ENCODE peak calls at places on chromosomes 5 and 9, in six cellular contexts. E is aorta, Y is AG04450, K is breast epithelium, S is neuronal stem cell, V is heart right ventricle. Z is an unnamed sample.

GRCh38 chr5:96483878-96484277 is 50.8 kb upstream of the PCSK1 start:
- DNase-seq in E (no peak), Y (no peak), K (no peak), S (peak), V (no peak), Z (no peak)

GRCh38 chr5:88942967-88943291 is 59.9 kb upstream of the MEF2C start:
- DNase-seq in E (no peak), Y (peak), K (no peak), S (no peak), V (no peak), Z (no peak)

GRCh38 chr5:147628054-147628895 is 118.4 kb upstream of the DPYSL3 start:
- DNase-seq in E (no peak), Y (peak), K (no peak), S (peak), V (peak), Z (no peak)

GRCh38 chr5:104540448-104540847 is 977.9 kb upstream of the NUDT12 start:
- DNase-seq in E (no peak), Y (peak), K (no peak), S (no peak), V (no peak), Z (no peak)

GRCh38 chr5:52674815-52675545 is 112.7 kb upstream of the ITGA1 start:
- DNase-seq in E (no peak), Y (peak), K (no peak), S (no peak), V (no peak), Z (no peak)

GRCh38 chr9:86405086-86405491 is 50.9 kb upstream of the TUT7 start:
- DNase-seq in E (no peak), Y (no peak), K (no peak), S (no peak), V (no peak), Z (no peak)

GRCh38 chr9:84866402-84866801 is 196.9 kb downstream of the NTRK2 start:
- DNase-seq in E (no peak), Y (no peak), K (no peak), S (no peak), V (no peak), Z (no peak)

GRCh38 chr5:141615991-141616715 is 2.6 kb downstream of the DIAPH1 start:
- DNase-seq in E (no peak), Y (no peak), K (no peak), S (no peak), V (no peak), Z (no peak)

GRCh38 chr5:53262348-53262970 is 152.9 kb upstream of the MOCS2 start:
- DNase-seq in E (no peak), Y (no peak), K (no peak), S (no peak), V (no peak), Z (no peak)

GRCh38 chr5:96703384-96703910 is 41.3 kb downstream of the CAST start:
- DNase-seq in E (no peak), Y (no peak), K (no peak), S (no peak), V (no peak), Z (no peak)

GRCh38 chr5:140553657-140554056 is 3.6 kb downstream of the SRA1 start:
- DNase-seq in E (no peak), Y (no peak), K (no peak), S (no peak), V (no peak), Z (no peak)

GRCh38 chr9:1726993-1727759 is 288.0 kb upstream of the SMARCA2 start:
- DNase-seq in E (no peak), Y (no peak), K (no peak), S (no peak), V (no peak), Z (no peak)

GRCh38 chr9:112042769-112043168 is 132.3 kb downstream of the SUSD1 start:
- DNase-seq in E (no peak), Y (no peak), K (no peak), S (no peak), V (no peak), Z (no peak)

GRCh38 chr5:2756211-2756746 is 4.8 kb upstream of the IRX2 start:
- DNase-seq in E (no peak), Y (no peak), K (peak), S (no peak), V (no peak), Z (peak)

GRCh38 chr9:33620738-33621439 is 96.8 kb downstream of the ANKRD18B start:
- DNase-seq in E (no peak), Y (peak), K (no peak), S (no peak), V (no peak), Z (no peak)

GRCh38 chr9:121663591-121663990 is 12.2 kb downstream of the DAB2IP start:
- DNase-seq in E (no peak), Y (no peak), K (no peak), S (no peak), V (no peak), Z (no peak)
- H3K27ac ChIP-seq in E (no peak), Y (no peak), K (peak), S (no peak), V (peak), Z (no peak)

GRCh38 chr9:133377721-133378216 is 1.6 kb downstream of the STKLD1 start:
- DNase-seq in E (no peak), Y (no peak), K (no peak), S (no peak), V (no peak), Z (no peak)
- H3K27ac ChIP-seq in E (no peak), Y (no peak), K (peak), S (no peak), V (no peak), Z (no peak)

GRCh38 chr9:130171226-130172148 is 717 bp upstream of the NCS1 start:
- DNase-seq in E (no peak), Y (no peak), K (no peak), S (no peak), V (no peak), Z (no peak)
- H3K27ac ChIP-seq in E (no peak), Y (no peak), K (no peak), S (no peak), V (no peak), Z (no peak)

GRCh38 chr9:77864096-77864889 is 167.3 kb downstream of the GNAQ start:
- DNase-seq in E (no peak), Y (no peak), K (no peak), S (no peak), V (no peak), Z (no peak)
- H3K27ac ChIP-seq in E (no peak), Y (no peak), K (no peak), S (no peak), V (no peak), Z (no peak)

DNA sequence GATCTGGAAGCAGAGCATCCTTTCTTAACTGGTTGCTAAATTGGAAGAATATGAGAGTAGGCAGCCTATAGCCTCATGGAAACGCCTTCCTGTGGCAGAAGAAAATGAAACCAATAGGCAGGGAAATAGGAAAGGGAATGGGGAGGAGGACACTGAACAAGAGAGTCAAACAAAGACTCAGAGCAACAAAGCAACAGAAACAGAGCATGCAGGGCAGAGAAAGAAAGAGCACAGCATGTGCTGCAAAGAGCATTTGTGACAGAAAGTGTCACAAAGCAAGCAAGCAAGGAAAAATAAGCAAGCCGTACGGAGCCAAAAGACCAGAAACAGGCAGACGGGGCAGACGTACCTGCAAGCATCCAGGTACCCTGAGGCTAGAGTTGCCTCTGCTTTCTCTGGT is 123.1 kb downstream of the RAPGEF6 start:
- DNase-seq in E (no peak), Y (no peak), K (no peak), S (peak), V (no peak), Z (no peak)
- H3K27ac ChIP-seq in E (no peak), Y (no peak), K (no peak), S (peak), V (no peak), Z (no peak)

DNA sequence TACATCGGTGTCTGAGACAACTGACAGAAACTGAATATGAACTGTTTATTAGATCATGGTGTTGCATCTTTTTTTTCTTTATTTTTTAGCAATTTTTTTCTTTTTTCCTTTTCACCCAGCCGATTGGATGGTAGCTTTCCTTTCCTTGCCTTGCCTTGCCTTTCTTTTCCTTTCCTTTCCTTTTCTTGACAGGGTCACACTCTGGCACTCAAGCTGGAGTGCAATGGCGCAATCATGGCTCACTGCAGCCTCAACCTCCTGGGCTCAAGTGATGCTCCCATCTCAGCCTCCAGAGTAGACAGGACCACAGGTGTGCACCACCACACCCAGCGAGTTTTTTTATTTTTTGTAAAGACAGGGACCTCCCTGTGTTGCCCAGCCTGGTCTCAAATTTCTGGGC is 2.8 kb downstream of the PDE6A start:
- DNase-seq in E (no peak), Y (no peak), K (no peak), S (no peak), V (no peak), Z (no peak)
- H3K27ac ChIP-seq in E (no peak), Y (no peak), K (peak), S (no peak), V (no peak), Z (no peak)

GRCh38 chr9:129121483-129121882 is 10.3 kb downstream of the PTPA start:
- DNase-seq in E (no peak), Y (no peak), K (no peak), S (no peak), V (no peak), Z (no peak)

GRCh38 chr9:129113645-129114304 is 2.6 kb downstream of the PTPA start:
- DNase-seq in E (no peak), Y (no peak), K (no peak), S (no peak), V (no peak), Z (no peak)

GRCh38 chr9:129124507-129125069 is 13.4 kb downstream of the PTPA start:
- DNase-seq in E (no peak), Y (no peak), K (no peak), S (no peak), V (no peak), Z (no peak)

GRCh38 chr9:129122133-129122532 is 10.9 kb downstream of the PTPA start:
- DNase-seq in E (no peak), Y (no peak), K (no peak), S (no peak), V (no peak), Z (no peak)

DNA sequence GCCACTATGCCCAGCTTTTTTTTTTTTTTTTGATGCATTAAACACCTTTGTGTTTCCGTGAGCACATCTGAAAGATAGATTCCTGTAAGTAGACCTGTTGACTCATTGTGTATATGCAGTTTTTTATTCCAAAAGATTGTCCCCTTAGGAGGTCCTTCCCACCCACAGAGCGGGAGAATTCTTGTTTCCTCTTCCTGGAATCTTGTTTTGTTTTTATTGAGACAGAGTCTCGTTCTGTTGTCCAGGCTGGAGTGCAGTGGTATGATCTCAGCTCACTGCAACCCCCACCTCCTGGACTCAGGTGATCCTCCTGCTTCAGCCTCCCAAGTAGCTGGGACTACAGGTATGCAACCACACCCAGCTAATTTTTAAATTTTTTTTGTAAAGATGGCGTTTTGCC is 7.6 kb downstream of the PTPA start:
- DNase-seq in E (no peak), Y (no peak), K (no peak), S (no peak), V (no peak), Z (no peak)
- H3K27ac ChIP-seq in E (no peak), Y (no peak), K (no peak), S (no peak), V (no peak), Z (no peak)